ENCODE peak calls at places on chromosomes 11 and 22, in seven cellular contexts. Y is left ventricle myocardium inferior, L is HCT116, E is spleen, J is heart left ventricle, I is A549, H is psoas muscle. O is an unnamed sample.

GRCh38 chr11:2269601-2270321 is 627 bp downstream of the ASCL2 start:
- DNase-seq in Y (no peak), L (no peak), E (peak; percentile 90), J (peak; percentile 58), I (peak; percentile 85), H (peak; percentile 61), O (peak; percentile 6)

GRCh38 chr22:24727218-24727851 is 47.2 kb downstream of the PIWIL3 start:
- DNase-seq in Y (no peak), L (peak; percentile 72), E (no peak), J (peak; percentile 48), I (peak; percentile 19), H (no peak), O (peak; percentile 74)

GRCh38 chr11:28632338-28632737 is 524.1 kb downstream of the METTL15 start:
- DNase-seq in Y (no peak), L (no peak), E (no peak), J (no peak), I (peak; percentile 52), H (no peak), O (no peak)

GRCh38 chr11:84313830-84314359 is 1027.7 kb upstream of the CCDC90B start:
- DNase-seq in Y (no peak), L (no peak), E (no peak), J (no peak), I (no peak), H (no peak), O (no peak)

GRCh38 chr11:109085708-109086373 is 336.1 kb upstream of the C11orf87 start:
- DNase-seq in Y (peak; percentile 28), L (no peak), E (no peak), J (no peak), I (no peak), H (peak; percentile 50), O (no peak)

GRCh38 chr11:10318527-10318802 is 13.6 kb downstream of the ADM start:
- DNase-seq in Y (no peak), L (no peak), E (no peak), J (no peak), I (no peak), H (peak; percentile 75), O (no peak)

GRCh38 chr22:20490941-20491307 is 4.7 kb downstream of the KLHL22 start:
- DNase-seq in Y (no peak), L (no peak), E (no peak), J (no peak), I (no peak), H (no peak), O (no peak)

GRCh38 chr22:30275625-30276024 is 9.0 kb upstream of the OSM start:
- DNase-seq in Y (no peak), L (no peak), E (no peak), J (no peak), I (no peak), H (no peak), O (no peak)

GRCh38 chr11:14124345-14124744 is 161.8 kb downstream of the SPON1 start:
- DNase-seq in Y (no peak), L (no peak), E (no peak), J (no peak), I (no peak), H (no peak), O (no peak)

GRCh38 chr22:45720875-45721378 is 49.3 kb downstream of the ATXN10 start:
- DNase-seq in Y (no peak), L (no peak), E (no peak), J (no peak), I (peak; percentile 40), H (no peak), O (no peak)

GRCh38 chr11:64502634-64503033 is 88.4 kb upstream of the SLC22A12 start:
- DNase-seq in Y (no peak), L (no peak), E (no peak), J (no peak), I (no peak), H (no peak), O (no peak)

GRCh38 chr11:100445231-100445735 is 241.8 kb upstream of the ARHGAP42 start:
- DNase-seq in Y (no peak), L (no peak), E (no peak), J (peak; percentile 33), I (no peak), H (no peak), O (no peak)

GRCh38 chr11:64582885-64583284 is 8.1 kb upstream of the SLC22A12 start:
- DNase-seq in Y (no peak), L (no peak), E (peak; percentile 48), J (no peak), I (no peak), H (peak; percentile 20), O (no peak)

GRCh38 chr11:74283580-74284180 is 27.8 kb downstream of the P4HA3 start:
- DNase-seq in Y (no peak), L (no peak), E (no peak), J (no peak), I (peak; percentile 80), H (no peak), O (no peak)

GRCh38 chr11:74282863-74283484 is 28.5 kb downstream of the P4HA3 start:
- DNase-seq in Y (no peak), L (no peak), E (no peak), J (no peak), I (peak; percentile 50), H (no peak), O (no peak)

GRCh38 chr11:74282421-74282820 is 29.0 kb downstream of the P4HA3 start:
- DNase-seq in Y (no peak), L (no peak), E (no peak), J (no peak), I (no peak), H (no peak), O (no peak)

GRCh38 chr11:74288161-74288560 is 23.3 kb downstream of the P4HA3 start:
- DNase-seq in Y (no peak), L (no peak), E (no peak), J (no peak), I (peak; percentile 94), H (no peak), O (peak; percentile 85)

GRCh38 chr11:74284466-74284865 is 27.0 kb downstream of the P4HA3 start:
- DNase-seq in Y (no peak), L (no peak), E (no peak), J (no peak), I (no peak), H (no peak), O (no peak)
- H3K27ac ChIP-seq in Y (no peak overlapping the region), L (no peak overlapping the region), E (no peak overlapping the region), J (no peak overlapping the region), I (peak overlapping the region; percentile 96), H (no peak overlapping the region), O (no peak overlapping the region)

GRCh38 chr22:48506506-48507145 is 1321.0 kb downstream of the BRD1 start:
- DNase-seq in Y (no peak), L (no peak), E (no peak), J (no peak), I (no peak), H (no peak), O (no peak)

GRCh38 chr22:48505891-48506290 is 1321.8 kb downstream of the BRD1 start:
- DNase-seq in Y (no peak), L (no peak), E (no peak), J (no peak), I (no peak), H (no peak), O (no peak)

GRCh38 chr22:48507171-48507570 is 1320.5 kb downstream of the BRD1 start:
- DNase-seq in Y (no peak), L (no peak), E (no peak), J (no peak), I (no peak), H (no peak), O (no peak)

GRCh38 chr22:48510599-48510998 is 1317.1 kb downstream of the BRD1 start:
- DNase-seq in Y (no peak), L (no peak), E (no peak), J (no peak), I (no peak), H (no peak), O (no peak)

DNA sequence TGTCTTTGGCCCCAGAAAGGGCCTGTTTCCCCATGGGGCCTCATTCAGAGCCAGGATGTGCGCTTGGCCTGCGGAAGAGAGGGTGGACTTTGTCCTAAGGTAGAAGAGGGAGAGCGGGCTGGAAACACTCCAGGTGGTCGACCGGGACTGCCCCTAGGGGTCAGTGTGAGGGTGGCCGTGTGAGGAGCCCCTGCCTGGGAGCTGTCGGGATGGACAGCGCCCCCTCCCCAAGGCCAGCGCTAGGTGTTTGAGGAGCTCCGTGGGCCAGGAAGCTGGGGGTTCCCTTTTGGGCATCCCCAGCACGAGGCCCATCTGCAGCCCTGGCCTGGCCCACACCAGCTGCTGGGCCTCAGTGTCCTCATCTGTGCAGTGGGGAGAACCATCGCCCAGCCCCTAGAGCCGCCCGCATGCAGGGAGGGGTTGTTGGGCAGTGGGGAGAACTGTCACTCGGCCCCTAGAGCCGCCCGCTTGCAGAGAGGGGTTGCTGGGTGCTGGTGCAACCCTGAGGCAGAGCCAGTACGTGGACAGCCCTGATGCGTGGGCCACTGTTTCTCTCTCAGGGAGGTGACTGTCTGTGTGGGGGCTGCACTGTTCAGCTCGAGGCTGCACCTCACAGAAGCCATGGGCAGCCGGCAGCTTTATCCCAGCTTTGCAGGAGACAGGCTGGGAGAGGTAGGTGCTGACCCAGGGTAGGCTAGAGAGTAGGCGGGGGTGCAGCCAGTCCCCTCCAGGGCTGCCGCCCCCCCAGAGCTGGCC is 1319.9 kb downstream of the BRD1 start:
- DNase-seq in Y (no peak), L (no peak), E (no peak), J (no peak), I (no peak), H (no peak), O (no peak)
- TF ChIP-seq CTCF in Y (no peak), L (no peak), E (no peak), J (no peak), I (no peak), H (no peak), O (no peak)

DNA sequence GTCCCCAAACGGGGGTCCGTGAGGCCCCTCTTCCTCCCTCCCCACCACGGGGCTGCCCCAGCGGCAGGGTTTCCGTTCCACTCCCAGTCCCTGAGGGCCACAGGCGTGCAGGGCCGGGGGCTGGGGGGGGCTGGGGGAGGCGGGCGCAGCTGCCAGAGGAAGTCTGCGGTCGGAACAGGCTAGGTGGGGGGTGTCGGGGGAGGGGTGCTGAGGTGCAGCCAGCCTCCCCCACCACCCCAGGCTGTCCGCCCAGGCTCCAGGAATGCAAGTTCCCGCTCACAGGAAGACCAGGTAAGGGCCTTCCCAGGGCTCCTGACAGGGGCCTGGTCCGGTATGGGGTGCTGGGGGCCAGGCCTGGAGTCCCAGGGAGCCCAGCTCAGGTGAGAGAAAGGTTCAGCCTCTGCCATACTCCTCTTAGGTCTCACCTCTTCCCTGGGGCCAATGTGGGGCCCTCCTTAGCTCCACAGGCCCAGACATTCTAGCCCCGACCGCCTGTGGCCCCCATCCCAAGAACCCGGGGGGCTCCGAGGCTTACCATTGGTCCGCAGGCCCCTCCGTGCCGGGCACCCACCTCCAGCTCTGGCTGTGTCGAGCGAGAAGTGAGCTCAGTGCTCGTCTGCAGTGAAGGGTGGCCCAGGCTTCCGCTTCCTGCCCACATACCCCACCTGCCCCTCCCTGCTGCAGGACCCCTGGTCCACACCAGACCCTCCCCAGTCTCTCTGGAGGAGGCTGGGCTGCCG is at the start of gene PTPRCAP:
- DNase-seq in Y (no peak), L (no peak), E (peak; percentile 96), J (peak; percentile 20), I (no peak), H (peak; percentile 55), O (no peak)
- H3K4me3 ChIP-seq in Y (no peak within 1 kb of the TSS), L (no peak within 1 kb of the TSS), E (peak within 1 kb of the TSS; percentile 79), J (peak within 1 kb of the TSS; percentile 40), I (no peak within 1 kb of the TSS), H (no peak within 1 kb of the TSS), O (no peak within 1 kb of the TSS)

GRCh38 chr11:121293276-121293569 is 652 bp downstream of the SC5D start:
- DNase-seq in Y (no peak), L (no peak), E (no peak), J (no peak), I (no peak), H (no peak), O (no peak)
- H3K27ac ChIP-seq in Y (peak overlapping the region; percentile 84), L (peak overlapping the region; percentile 69), E (peak overlapping the region; percentile 93), J (no peak overlapping the region), I (peak overlapping the region; percentile 72), H (peak overlapping the region; percentile 67), O (peak overlapping the region; percentile 75)

O was measured in AG04450.